ENCODE peak calls at places on chromosomes 12 and 14, in four cellular contexts. One of them, this sample, is unnamed.

GRCh38 chr12:127987199-127987901 is 279.6 kb upstream of the TMEM132C start:
- DNase-seq in uterus: no peak
- DNase-seq in HFF-Myc: no peak
- DNase-seq in K562: no peak
- DNase-seq in this sample: no peak

GRCh38 chr12:110120878-110121277 is 3.3 kb upstream of the IFT81 start:
- DNase-seq in HFF-Myc: no peak
- DNase-seq in K562: no peak
- DNase-seq in uterus: no peak
- DNase-seq in this sample: no peak

GRCh38 chr12:57196956-57197355 is 19.6 kb upstream of the NXPH4 start:
- DNase-seq in HFF-Myc: no peak
- DNase-seq in K562: no peak
- DNase-seq in uterus: no peak
- DNase-seq in this sample: no peak

GRCh38 chr12:57813971-57814771 is 4.4 kb downstream of the AVIL start:
- DNase-seq in HFF-Myc: no peak
- DNase-seq in K562: no peak
- DNase-seq in uterus: peak
- DNase-seq in this sample: no peak

GRCh38 chr14:62216121-62216520 is 453.9 kb downstream of the SNAPC1 start:
- DNase-seq in uterus: no peak
- DNase-seq in K562: no peak
- DNase-seq in HFF-Myc: no peak
- DNase-seq in this sample: no peak

GRCh38 chr14:31197671-31198070 is 9.9 kb downstream of the HECTD1 start:
- DNase-seq in K562: no peak
- DNase-seq in uterus: no peak
- DNase-seq in HFF-Myc: no peak
- DNase-seq in this sample: no peak

GRCh38 chr14:64746298-64747250 is 42.4 kb downstream of the PLEKHG3 start:
- DNase-seq in K562: no peak
- DNase-seq in uterus: no peak
- DNase-seq in HFF-Myc: no peak
- DNase-seq in this sample: no peak

GRCh38 chr14:96039633-96040311 is 610 bp downstream of the C14orf132 start:
- DNase-seq in uterus: peak
- DNase-seq in K562: no peak
- DNase-seq in HFF-Myc: no peak
- DNase-seq in this sample: peak

GRCh38 chr12:104155711-104156555 is 17.9 kb upstream of the NFYB start:
- DNase-seq in uterus: no peak
- DNase-seq in HFF-Myc: no peak
- DNase-seq in K562: no peak
- DNase-seq in this sample: no peak

GRCh38 chr14:74491952-74492351 is 1.2 kb downstream of the NPC2 start:
- DNase-seq in K562: peak
- DNase-seq in HFF-Myc: no peak
- DNase-seq in uterus: no peak
- DNase-seq in this sample: peak

GRCh38 chr12:29155079-29155478 is 6.0 kb downstream of the FAR2 start:
- DNase-seq in uterus: no peak
- DNase-seq in HFF-Myc: no peak
- DNase-seq in K562: no peak
- DNase-seq in this sample: no peak

GRCh38 chr12:26188132-26188531 is 7.2 kb upstream of the SSPN start:
- DNase-seq in K562: no peak
- DNase-seq in HFF-Myc: peak
- DNase-seq in uterus: no peak
- DNase-seq in this sample: no peak

GRCh38 chr12:966715-967114 is 17.2 kb upstream of the RAD52 start:
- DNase-seq in K562: no peak
- DNase-seq in uterus: no peak
- DNase-seq in HFF-Myc: no peak
- DNase-seq in this sample: no peak

GRCh38 chr12:57772429-57773322 is at the start of gene EEF1AKMT3:
- DNase-seq in uterus: peak
- DNase-seq in K562: peak
- DNase-seq in HFF-Myc: no peak
- DNase-seq in this sample: peak

GRCh38 chr12:70255311-70255710 is 12.1 kb downstream of the CNOT2 start:
- DNase-seq in HFF-Myc: no peak
- DNase-seq in K562: no peak
- DNase-seq in uterus: no peak
- DNase-seq in this sample: no peak

GRCh38 chr12:98344630-98345029 is 170.8 kb upstream of the TMPO start:
- DNase-seq in K562: no peak
- DNase-seq in uterus: no peak
- DNase-seq in HFF-Myc: no peak
- DNase-seq in this sample: no peak

GRCh38 chr14:33393155-33393894 is 454.6 kb downstream of the NPAS3 start:
- DNase-seq in HFF-Myc: no peak
- DNase-seq in uterus: no peak
- DNase-seq in K562: no peak
- DNase-seq in this sample: no peak

GRCh38 chr12:120290541-120291312 is 976 bp downstream of the RNU4-2 start:
- DNase-seq in HFF-Myc: no peak
- DNase-seq in uterus: no peak
- DNase-seq in K562: peak
- DNase-seq in this sample: no peak

GRCh38 chr14:76462330-76462729 is 86.4 kb downstream of the ESRRB start:
- DNase-seq in uterus: no peak
- DNase-seq in HFF-Myc: no peak
- DNase-seq in K562: no peak
- DNase-seq in this sample: no peak

GRCh38 chr12:57476162-57476992 is 3.3 kb downstream of the ARHGAP9 start:
- DNase-seq in HFF-Myc: no peak
- DNase-seq in uterus: no peak
- DNase-seq in K562: no peak
- DNase-seq in this sample: no peak

GRCh38 chr12:66025477-66025876 is 105.1 kb downstream of the LLPH start:
- DNase-seq in HFF-Myc: no peak
- DNase-seq in K562: no peak
- DNase-seq in uterus: no peak
- DNase-seq in this sample: no peak

GRCh38 chr12:107441906-107442305 is 243.7 kb upstream of the PWP1 start:
- DNase-seq in K562: no peak
- DNase-seq in HFF-Myc: no peak
- DNase-seq in uterus: peak
- DNase-seq in this sample: no peak

GRCh38 chr12:102689701-102690100 is 209.3 kb upstream of the IGF1 start:
- DNase-seq in K562: no peak
- DNase-seq in HFF-Myc: no peak
- DNase-seq in uterus: no peak
- DNase-seq in this sample: no peak

GRCh38 chr14:52913271-52913670 is 37.6 kb downstream of the FERMT2 start:
- DNase-seq in HFF-Myc: no peak
- DNase-seq in K562: no peak
- DNase-seq in uterus: no peak
- DNase-seq in this sample: no peak

GRCh38 chr12:88553941-88554658 is 26.2 kb downstream of the KITLG start:
- DNase-seq in HFF-Myc: peak
- DNase-seq in uterus: no peak
- DNase-seq in K562: no peak
- DNase-seq in this sample: no peak

GRCh38 chr14:62213516-62213915 is 451.3 kb downstream of the SNAPC1 start:
- DNase-seq in HFF-Myc: no peak
- DNase-seq in K562: no peak
- DNase-seq in uterus: no peak
- DNase-seq in this sample: no peak

GRCh38 chr14:24398298-24398942 is 383 bp upstream of the NYNRIN start:
- DNase-seq in K562: no peak
- DNase-seq in uterus: peak
- DNase-seq in HFF-Myc: no peak
- DNase-seq in this sample: no peak

GRCh38 chr14:54927551-54927950 is 24.9 kb upstream of the GCH1 start:
- DNase-seq in uterus: no peak
- DNase-seq in HFF-Myc: no peak
- DNase-seq in K562: no peak
- DNase-seq in this sample: no peak

GRCh38 chr12:120220838-120221575 is 20.1 kb upstream of the RPLP0 start:
- DNase-seq in HFF-Myc: no peak
- DNase-seq in uterus: no peak
- DNase-seq in K562: no peak
- DNase-seq in this sample: no peak

GRCh38 chr14:104602933-104603325 is 1.6 kb downstream of the TMEM179 start:
- DNase-seq in HFF-Myc: no peak
- DNase-seq in K562: no peak
- DNase-seq in uterus: no peak
- DNase-seq in this sample: no peak

GRCh38 chr14:97380539-97380941 is 583.4 kb downstream of the VRK1 start:
- DNase-seq in K562: no peak
- DNase-seq in uterus: no peak
- DNase-seq in HFF-Myc: no peak
- DNase-seq in this sample: no peak

DNA sequence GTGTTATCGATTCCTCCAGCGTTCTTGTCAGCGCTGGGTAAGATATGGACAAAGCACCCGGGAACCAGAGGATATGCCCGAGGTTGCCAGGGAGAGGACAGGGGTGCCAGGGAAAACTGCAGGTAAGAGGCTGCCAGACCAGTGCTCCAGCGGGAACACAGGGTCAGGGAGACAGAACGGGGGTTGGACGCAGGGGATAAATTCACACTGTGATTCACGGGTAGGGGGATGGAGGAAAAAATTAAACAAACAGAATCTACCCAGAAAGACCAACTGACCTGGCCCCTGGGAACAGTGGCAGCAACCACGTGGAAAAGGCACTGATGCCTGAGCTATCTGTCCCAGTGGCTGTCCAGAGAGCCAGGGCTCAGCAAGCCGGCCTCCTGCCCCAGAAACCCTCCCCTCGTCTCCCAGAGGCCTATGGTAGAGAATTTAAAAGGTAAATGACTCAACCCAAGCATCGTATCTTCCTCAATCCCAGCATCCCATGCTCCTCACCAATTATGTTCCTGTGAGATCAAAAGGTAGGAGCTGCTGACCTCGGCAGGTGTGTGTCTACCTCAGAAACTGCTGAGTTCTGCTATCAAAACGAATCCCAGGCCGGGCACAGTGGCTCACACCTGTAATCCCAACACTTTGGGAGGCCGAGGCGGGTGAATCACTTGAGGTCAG is 49.4 kb downstream of the FOXN3 start:
- DNase-seq in K562: no peak
- DNase-seq in uterus: no peak
- DNase-seq in HFF-Myc: no peak
- DNase-seq in this sample: no peak
- H3K4me3 ChIP-seq in K562: no peak
- H3K4me3 ChIP-seq in uterus: no peak
- H3K4me3 ChIP-seq in HFF-Myc: no peak
- H3K4me3 ChIP-seq in this sample: peak

DNA sequence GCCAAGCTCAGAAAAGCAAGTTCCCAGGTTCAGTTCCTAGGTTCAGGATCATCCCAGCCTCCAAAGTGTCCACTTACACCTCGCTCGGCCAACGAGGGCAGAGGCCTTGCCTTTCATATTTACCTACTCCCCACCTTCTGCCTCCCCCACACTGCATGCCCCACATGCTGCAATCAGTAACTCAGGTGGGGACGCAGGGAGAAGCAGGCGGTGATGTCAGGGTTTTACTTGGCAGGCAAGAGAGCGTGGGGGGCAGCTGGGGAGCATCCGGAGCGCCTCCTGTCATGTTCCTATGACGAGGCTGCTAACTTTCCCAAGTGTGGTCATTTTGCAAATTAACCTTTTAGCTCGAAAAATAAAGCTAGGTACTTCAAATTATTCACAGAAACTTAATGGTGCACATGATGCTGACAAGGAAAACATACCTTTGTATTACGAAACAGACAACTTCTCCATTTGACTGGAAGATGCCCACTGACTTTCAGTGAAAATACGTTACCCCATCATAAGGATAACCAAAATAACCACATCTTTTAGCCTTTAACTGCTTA is 53.8 kb downstream of the SETD3 start:
- DNase-seq in uterus: no peak
- DNase-seq in K562: no peak
- DNase-seq in HFF-Myc: no peak
- DNase-seq in this sample: no peak
- H3K4me3 ChIP-seq in uterus: no peak
- H3K4me3 ChIP-seq in K562: no peak
- H3K4me3 ChIP-seq in HFF-Myc: no peak
- H3K4me3 ChIP-seq in this sample: no peak

GRCh38 chr12:130169256-130169655 is 7.0 kb downstream of the FZD10 start:
- DNase-seq in K562: no peak
- DNase-seq in uterus: no peak
- DNase-seq in HFF-Myc: no peak
- DNase-seq in this sample: no peak
- H3K4me3 ChIP-seq in K562: no peak
- H3K4me3 ChIP-seq in uterus: no peak
- H3K4me3 ChIP-seq in HFF-Myc: no peak
- H3K4me3 ChIP-seq in this sample: no peak

DNA sequence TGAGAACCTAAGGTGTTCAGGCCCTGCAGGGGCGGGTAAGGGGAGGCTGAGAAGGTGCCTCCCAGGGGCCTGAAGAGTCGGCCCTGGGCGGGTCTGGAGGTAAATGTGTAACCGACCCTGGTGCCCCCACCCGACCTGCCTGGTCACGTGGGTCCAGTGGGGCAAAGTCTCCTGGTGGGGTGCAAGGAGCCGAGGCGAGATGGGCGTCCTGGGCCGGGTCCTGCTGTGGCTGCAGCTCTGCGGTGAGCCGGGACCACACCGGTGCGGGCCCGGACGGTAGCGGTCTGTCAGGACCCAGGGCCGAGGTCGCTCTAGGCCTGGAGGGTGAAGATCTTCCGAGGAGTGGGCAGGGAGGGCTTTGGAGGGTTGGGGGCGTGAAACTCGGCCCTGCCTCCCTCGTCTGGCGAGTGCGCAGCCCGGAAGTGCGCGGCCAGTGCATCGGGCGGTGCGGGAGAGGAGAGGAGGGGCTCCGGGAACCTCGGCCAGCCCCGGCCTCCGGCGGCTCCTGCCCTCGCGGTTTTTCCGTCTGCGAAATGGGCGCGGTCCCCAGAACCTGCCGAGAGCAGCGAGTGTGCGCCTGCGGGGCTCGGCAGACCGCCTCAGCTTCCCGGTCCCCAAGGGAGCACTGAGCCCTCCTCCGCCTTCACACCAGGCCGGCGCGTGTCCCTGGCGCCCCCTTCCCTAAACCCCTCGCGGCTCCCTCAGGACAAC is at the start of gene AMN:
- DNase-seq in HFF-Myc: no peak
- DNase-seq in uterus: no peak
- DNase-seq in K562: peak
- DNase-seq in this sample: no peak
- H3K4me3 ChIP-seq in HFF-Myc: no peak
- H3K4me3 ChIP-seq in uterus: no peak
- H3K4me3 ChIP-seq in K562: peak
- H3K4me3 ChIP-seq in this sample: no peak

GRCh38 chr12:47166365-47166764 is 86.6 kb upstream of the AMIGO2 start:
- DNase-seq in uterus: no peak
- DNase-seq in HFF-Myc: no peak
- DNase-seq in K562: no peak
- DNase-seq in this sample: no peak
- H3K4me3 ChIP-seq in uterus: no peak
- H3K4me3 ChIP-seq in HFF-Myc: no peak
- H3K4me3 ChIP-seq in K562: no peak
- H3K4me3 ChIP-seq in this sample: no peak

GRCh38 chr14:68981124-68981523 is 2.0 kb upstream of the ACTN1 start:
- DNase-seq in uterus: no peak
- DNase-seq in K562: no peak
- DNase-seq in HFF-Myc: no peak
- DNase-seq in this sample: no peak
- H3K4me3 ChIP-seq in uterus: no peak
- H3K4me3 ChIP-seq in K562: no peak
- H3K4me3 ChIP-seq in HFF-Myc: no peak
- H3K4me3 ChIP-seq in this sample: no peak

GRCh38 chr12:38823743-38824142 is 81.6 kb downstream of the CPNE8 start:
- DNase-seq in K562: no peak
- DNase-seq in HFF-Myc: peak
- DNase-seq in uterus: no peak
- DNase-seq in this sample: no peak
- H3K4me3 ChIP-seq in K562: no peak
- H3K4me3 ChIP-seq in HFF-Myc: no peak
- H3K4me3 ChIP-seq in uterus: no peak
- H3K4me3 ChIP-seq in this sample: no peak